ENCODE peak calls at places on chromosome 20, in eight cellular contexts. B is brain microvascular endothelial cell, R is left ventricle myocardium inferior, J is BJ, T is mucosa of descending colon, P is transverse colon, X is glutamatergic neuron, V is cardiac fibroblast. S is an unnamed sample.

GRCh38 chr20:21570285-21570992 is 56.6 kb upstream of the NKX2-2 start:
- DNase-seq in B (no peak), R (no peak), J (no peak), T (no peak), P (no peak), X (no peak), V (no peak), S (no peak)

GRCh38 chr20:51597389-51598231 is 55.1 kb upstream of the NFATC2 start:
- DNase-seq in B (no peak), R (no peak), J (no peak), T (no peak), P (no peak), X (no peak), V (no peak), S (no peak)

GRCh38 chr20:55745840-55746239 is 259.5 kb downstream of the CBLN4 start:
- DNase-seq in B (no peak), R (no peak), J (no peak), T (no peak), P (no peak), X (no peak), V (no peak), S (no peak)

GRCh38 chr20:63734111-63734945 is 2.1 kb upstream of the LIME1 start:
- DNase-seq in B (no peak), R (no peak), J (no peak), T (peak; percentile 25), P (no peak), X (no peak), V (no peak), S (no peak)

GRCh38 chr20:1287306-1287705 is 21.2 kb downstream of the SNPH start:
- DNase-seq in B (no peak), R (no peak), J (no peak), T (no peak), P (no peak), X (no peak), V (no peak), S (no peak)

GRCh38 chr20:45293041-45294002 is 13.3 kb upstream of the RBPJL start:
- DNase-seq in B (peak; percentile 65), R (peak; percentile 78), J (no peak), T (peak; percentile 90), P (peak; percentile 89), X (peak; percentile 95), V (peak; percentile 73), S (peak; percentile 20)

GRCh38 chr20:48839083-48839482 is 11.3 kb upstream of the PREX1 start:
- DNase-seq in B (no peak), R (no peak), J (no peak), T (no peak), P (no peak), X (no peak), V (no peak), S (no peak)

GRCh38 chr20:62808211-62808865 is 3.7 kb downstream of the OGFR start:
- DNase-seq in B (peak; percentile 35), R (peak; percentile 73), J (no peak), T (peak; percentile 80), P (peak; percentile 72), X (peak; percentile 85), V (peak; percentile 59), S (no peak)

GRCh38 chr20:23235173-23236027 is 115.2 kb upstream of the NXT1 start:
- DNase-seq in B (no peak), R (peak; percentile 68), J (no peak), T (peak; percentile 59), P (peak; percentile 54), X (peak; percentile 81), V (peak; percentile 77), S (no peak)

GRCh38 chr20:25052255-25053206 is 5.4 kb downstream of the ACSS1 start:
- DNase-seq in B (no peak), R (no peak), J (no peak), T (no peak), P (peak; percentile 10), X (no peak), V (no peak), S (no peak)

GRCh38 chr20:48765359-48765758 is 62.4 kb downstream of the PREX1 start:
- DNase-seq in B (no peak), R (no peak), J (no peak), T (no peak), P (no peak), X (no peak), V (no peak), S (no peak)

GRCh38 chr20:33554914-33555420 is 65.1 kb downstream of the CBFA2T2 start:
- DNase-seq in B (peak; percentile 79), R (no peak), J (peak; percentile 73), T (no peak), P (no peak), X (no peak), V (peak; percentile 97), S (peak; percentile 88)

GRCh38 chr20:64047968-64048401 is 1.5 kb downstream of the SOX18 start:
- DNase-seq in B (no peak), R (no peak), J (no peak), T (no peak), P (no peak), X (no peak), V (no peak), S (no peak)

GRCh38 chr20:50561379-50562078 is 51.3 kb downstream of the PTPN1 start:
- DNase-seq in B (peak; percentile 92), R (no peak), J (peak; percentile 86), T (no peak), P (no peak), X (no peak), V (peak; percentile 95), S (peak; percentile 94)

GRCh38 chr20:25867776-25868649 is 171.4 kb upstream of the ZNF337 start:
- DNase-seq in B (peak; percentile 77), R (peak; percentile 83), J (no peak), T (peak; percentile 80), P (peak; percentile 64), X (peak; percentile 87), V (peak; percentile 79), S (peak; percentile 34)

GRCh38 chr20:45308078-45308778 is at the start of gene MATN4:
- DNase-seq in B (no peak), R (no peak), J (no peak), T (peak; percentile 70), P (peak; percentile 56), X (no peak), V (no peak), S (no peak)

GRCh38 chr20:57464642-57465211 is 60.2 kb downstream of the CTCFL start:
- DNase-seq in B (peak; percentile 22), R (no peak), J (no peak), T (no peak), P (no peak), X (no peak), V (peak; percentile 36), S (no peak)
- TF ChIP-seq CTCF in B (peak; percentile 48), R (peak; percentile 19), J (no peak), T (no peak), P (peak; percentile 17), X (no peak), V (peak; percentile 35), S (peak; percentile 25)

GRCh38 chr20:31494131-31494530 is 19.0 kb downstream of the REM1 start:
- DNase-seq in B (no peak), R (no peak), J (no peak), T (no peak), P (no peak), X (peak; percentile 69), V (peak; percentile 74), S (no peak)
- TF ChIP-seq CTCF in B (peak; percentile 62), R (peak; percentile 35), J (peak; percentile 53), T (no peak), P (no peak), X (peak; percentile 55), V (peak; percentile 72), S (no peak)

DNA sequence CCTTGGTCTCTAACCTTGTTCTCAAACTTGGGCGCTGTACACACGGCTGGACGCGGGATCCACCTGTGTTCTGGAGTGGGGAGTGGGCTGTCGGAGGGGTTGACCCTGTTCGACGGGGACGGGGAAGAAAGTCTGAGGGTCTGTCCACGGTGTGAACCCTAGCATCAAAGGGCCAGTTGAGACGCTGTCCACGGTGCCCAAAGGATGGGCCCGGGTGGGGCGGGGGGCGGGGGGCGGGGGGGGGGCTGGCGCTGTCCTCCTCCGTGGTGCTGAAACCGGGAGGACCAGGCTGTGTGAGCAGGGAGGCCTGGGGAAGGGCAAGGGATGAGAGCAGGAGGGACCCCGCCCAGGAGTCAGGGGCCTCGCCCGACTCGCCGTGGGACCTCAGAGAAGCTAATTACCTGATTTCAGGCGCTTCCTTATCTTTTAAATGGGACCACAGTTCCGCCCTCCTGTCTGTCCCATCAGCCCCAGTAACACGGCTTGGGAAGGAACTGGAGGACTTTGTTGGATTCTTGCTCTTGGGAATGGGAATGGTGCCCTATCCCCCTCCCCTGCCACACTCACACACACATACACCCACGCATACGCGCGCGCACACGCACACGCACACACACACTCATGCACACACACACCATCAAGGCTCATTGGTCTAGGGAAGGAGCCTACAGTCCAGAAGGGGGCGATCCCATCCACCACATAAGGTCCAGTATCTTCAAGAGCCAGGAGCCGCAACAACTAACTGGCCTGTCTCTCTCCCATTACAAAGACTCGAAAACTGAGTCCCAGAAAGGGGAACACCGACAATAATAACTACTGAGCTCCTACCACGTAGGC is 1.0 kb upstream of the VSTM2L start:
- DNase-seq in B (peak; percentile 72), R (no peak), J (no peak), T (no peak), P (no peak), X (no peak), V (peak; percentile 87), S (peak; percentile 51)
- TF ChIP-seq CTCF in B (peak; percentile 72), R (peak; percentile 47), J (peak; percentile 43), T (no peak), P (peak; percentile 38), X (peak; percentile 20), V (peak; percentile 67), S (peak; percentile 59)

GRCh38 chr20:40245829-40246228 is 443.2 kb downstream of the MAFB start:
- DNase-seq in B (no peak), R (no peak), J (no peak), T (no peak), P (no peak), X (no peak), V (no peak), S (no peak)

GRCh38 chr20:40254023-40254772 is 434.8 kb downstream of the MAFB start:
- DNase-seq in B (no peak), R (no peak), J (no peak), T (no peak), P (no peak), X (no peak), V (no peak), S (no peak)

GRCh38 chr20:40249805-40250204 is 439.2 kb downstream of the MAFB start:
- DNase-seq in B (no peak), R (no peak), J (no peak), T (no peak), P (no peak), X (no peak), V (no peak), S (no peak)

GRCh38 chr20:40255368-40255767 is 433.7 kb downstream of the MAFB start:
- DNase-seq in B (no peak), R (no peak), J (no peak), T (no peak), P (no peak), X (no peak), V (no peak), S (peak; percentile 37)

DNA sequence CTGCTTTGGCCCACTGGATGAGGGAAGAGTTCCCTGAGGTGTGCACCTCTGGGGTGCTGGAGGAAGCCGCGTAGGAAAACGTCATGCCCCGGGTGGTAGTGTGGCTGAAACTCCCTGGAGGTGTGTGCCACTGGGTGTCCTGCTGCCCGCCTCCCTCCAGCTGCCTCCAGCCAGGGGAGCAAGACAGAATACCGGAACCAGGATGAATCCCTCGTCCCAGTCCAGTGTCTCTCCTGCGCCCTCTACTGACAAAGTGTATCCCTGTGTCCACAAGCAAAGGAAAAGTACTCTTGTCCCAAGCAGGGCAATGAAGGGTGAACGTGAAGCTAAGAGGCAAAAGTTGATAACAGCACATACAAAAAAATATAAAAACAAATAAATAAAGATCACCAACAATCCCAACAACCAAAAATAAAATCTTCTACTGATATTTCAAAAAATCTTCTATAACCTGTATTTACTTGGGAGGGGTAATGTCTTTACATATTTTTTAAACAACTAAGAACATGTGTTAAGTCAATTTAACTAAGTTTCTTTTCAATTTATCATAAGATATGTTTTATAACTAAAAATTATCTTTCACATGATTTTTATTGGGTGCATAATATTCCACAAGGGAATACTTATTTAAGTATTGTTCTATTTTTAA is 437.6 kb downstream of the MAFB start:
- DNase-seq in B (peak; percentile 10), R (no peak), J (no peak), T (no peak), P (peak; percentile 18), X (peak; percentile 41), V (peak; percentile 13), S (no peak)
- TF ChIP-seq CTCF in B (peak; percentile 61), R (peak; percentile 42), J (peak; percentile 68), T (peak; percentile 10), P (no peak), X (peak; percentile 54), V (peak; percentile 25), S (peak; percentile 35)

S was measured in astrocyte of the cerebellum.